ENCODE peak calls at places on chromosomes 4 and X, in ten cellular contexts. N, W, D, X, K, R, H, M, F and I are unnamed samples.

GRCh38 chrX:118221733-118222132 is 105.1 kb upstream of the KLHL13 start:
- DNase-seq in N (no peak), W (no peak), D (no peak), X (no peak), K (no peak), R (no peak), H (no peak), M (no peak), F (no peak), I (no peak)

GRCh38 chr4:83782591-83782990 is 246.7 kb downstream of the GPAT3 start:
- DNase-seq in N (no peak), W (no peak), D (no peak), X (no peak), K (no peak), R (no peak), H (no peak), M (no peak), F (no peak), I (no peak)

GRCh38 chr4:114654607-114655006 is 56.0 kb downstream of the UGT8 start:
- DNase-seq in N (no peak), W (no peak), D (no peak), X (no peak), K (no peak), R (no peak), H (no peak), M (no peak), F (no peak), I (no peak)

GRCh38 chrX:118251251-118251650 is 94.7 kb upstream of the WDR44 start:
- DNase-seq in N (no peak), W (peak; percentile 20), D (no peak), X (no peak), K (peak; percentile 53), R (no peak), H (no peak), M (no peak), F (no peak), I (no peak)

GRCh38 chr4:71941001-71941400 is 90.8 kb upstream of the NPFFR2 start:
- DNase-seq in N (no peak), W (peak; percentile 7), D (no peak), X (no peak), K (no peak), R (no peak), H (peak; percentile 66), M (no peak), F (no peak), I (no peak)

GRCh38 chrX:126785539-126785938 is 34.0 kb upstream of the PRR32 start:
- DNase-seq in N (no peak), W (no peak), D (no peak), X (no peak), K (no peak), R (no peak), H (no peak), M (no peak), F (no peak), I (no peak)

GRCh38 chr4:123386608-123387007 is 10.0 kb upstream of the SPRY1 start:
- DNase-seq in N (no peak), W (peak; percentile 9), D (no peak), X (no peak), K (no peak), R (no peak), H (no peak), M (no peak), F (no peak), I (no peak)

GRCh38 chr4:24754586-24754985 is 40.8 kb upstream of the SOD3 start:
- DNase-seq in N (no peak), W (no peak), D (no peak), X (no peak), K (no peak), R (no peak), H (no peak), M (no peak), F (no peak), I (no peak)

GRCh38 chr4:7630559-7631287 is 196.0 kb upstream of the PSAPL1 start:
- DNase-seq in N (peak; percentile 74), W (peak; percentile 91), D (no peak), X (peak; percentile 62), K (peak; percentile 78), R (peak; percentile 97), H (no peak), M (no peak), F (peak; percentile 62), I (peak; percentile 17)

GRCh38 chr4:137253949-137254348 is 278.3 kb downstream of the PCDH18 start:
- DNase-seq in N (no peak), W (peak; percentile 36), D (no peak), X (no peak), K (peak; percentile 72), R (peak; percentile 1), H (no peak), M (no peak), F (no peak), I (no peak)

GRCh38 chr4:122224348-122224747 is 72.2 kb downstream of the BLTP1 start:
- DNase-seq in N (no peak), W (peak; percentile 31), D (peak; percentile 7), X (no peak), K (peak; percentile 39), R (no peak), H (peak; percentile 40), M (no peak), F (no peak), I (no peak)
- TF ChIP-seq CTCF in N (no peak), W (peak; percentile 60), D (no peak), X (no peak), K (peak; percentile 53), R (peak; percentile 44), H (peak; percentile 37), M (no peak), F (no peak), I (no peak)

GRCh38 chr4:38804654-38805295 is at the start of gene TLR1:
- DNase-seq in N (no peak), W (peak; percentile 14), D (no peak), X (no peak), K (peak; percentile 69), R (no peak), H (peak; percentile 8), M (no peak), F (no peak), I (no peak)

GRCh38 chr4:38802561-38803355 is 1.8 kb downstream of the TLR1 start:
- DNase-seq in N (no peak), W (no peak), D (no peak), X (no peak), K (no peak), R (no peak), H (no peak), M (no peak), F (no peak), I (no peak)

GRCh38 chr4:38800956-38801450 is 3.6 kb downstream of the TLR1 start:
- DNase-seq in N (no peak), W (no peak), D (no peak), X (no peak), K (no peak), R (no peak), H (no peak), M (no peak), F (no peak), I (no peak)

GRCh38 chr4:38805530-38806145 is 1.0 kb upstream of the TLR1 start:
- DNase-seq in N (no peak), W (no peak), D (no peak), X (peak; percentile 29), K (no peak), R (no peak), H (no peak), M (no peak), F (peak; percentile 40), I (no peak)

DNA sequence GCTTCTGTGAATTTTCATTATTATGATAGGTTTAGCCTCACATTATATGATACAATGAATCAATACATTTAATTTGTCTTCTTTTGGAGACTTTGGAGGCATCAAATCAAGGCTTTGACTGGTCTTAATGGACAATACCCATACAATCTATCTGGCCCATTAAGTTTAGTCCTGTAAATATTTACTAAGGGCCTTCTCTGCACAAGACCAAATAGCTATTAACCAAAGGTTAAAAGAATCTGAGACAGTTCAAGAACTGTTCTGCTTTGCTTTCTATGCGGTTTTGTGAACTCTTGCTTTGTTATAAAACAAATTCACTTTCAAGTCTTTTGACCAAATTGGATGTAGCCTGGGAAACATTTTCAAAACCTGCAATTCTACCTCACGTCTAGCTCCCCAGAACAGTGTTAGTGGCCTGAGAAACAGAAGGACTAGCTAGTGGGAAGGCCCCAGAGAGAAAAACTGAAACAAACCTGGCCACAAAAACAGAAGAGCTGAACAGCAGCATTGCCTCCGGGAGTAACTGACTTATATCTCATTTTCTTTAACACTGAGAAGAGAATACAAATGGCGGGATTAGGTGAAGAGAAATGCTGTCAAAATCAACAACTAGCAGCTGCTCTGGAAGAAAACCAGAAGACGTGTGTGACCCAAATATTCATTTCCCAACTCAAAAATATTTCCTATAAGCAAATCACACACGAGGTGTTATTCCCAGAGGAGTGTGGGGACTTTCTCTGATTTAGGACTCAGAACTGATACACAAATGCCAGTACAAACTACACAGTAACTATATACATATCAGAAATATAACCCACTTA is 548 bp downstream of the TLR1 start:
- DNase-seq in N (no peak), W (no peak), D (no peak), X (no peak), K (no peak), R (no peak), H (no peak), M (no peak), F (no peak), I (no peak)
- H3K27ac ChIP-seq in N (peak overlapping the region; percentile 90), W (no peak overlapping the region), D (peak overlapping the region; percentile 48), X (peak overlapping the region; percentile 68), K (no peak overlapping the region), R (no peak overlapping the region), H (no peak overlapping the region), M (peak overlapping the region; percentile 51), F (no peak overlapping the region), I (peak overlapping the region; percentile 82)

DNA sequence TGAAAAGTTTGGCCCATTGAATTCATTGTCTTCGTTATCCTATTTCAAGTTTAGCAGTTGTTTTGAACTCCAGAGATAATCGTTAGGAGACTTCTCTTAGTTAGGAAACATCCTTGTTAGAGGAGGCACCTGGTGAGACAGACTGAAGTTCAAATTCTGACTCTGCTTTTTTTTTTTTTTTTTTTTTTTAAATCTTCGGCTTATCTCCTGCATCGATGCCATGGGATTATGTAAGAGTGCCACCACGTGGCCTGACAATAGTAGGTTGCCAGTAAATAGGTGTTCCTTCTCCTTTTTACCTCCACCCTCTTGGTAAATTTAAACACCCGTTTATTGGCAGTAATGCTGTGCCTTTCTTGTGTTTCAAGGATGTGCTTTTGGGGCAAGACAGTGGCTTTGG is 149.3 kb downstream of the SOWAHB start:
- DNase-seq in N (no peak), W (peak; percentile 36), D (no peak), X (no peak), K (peak; percentile 59), R (no peak), H (no peak), M (no peak), F (peak; percentile 72), I (peak; percentile 42)
- TF ChIP-seq CTCF in N (no peak), W (peak; percentile 49), D (no peak), X (no peak), K (no peak), R (peak; percentile 35), H (peak; percentile 20), M (no peak), F (no peak), I (peak; percentile 8)

DNA sequence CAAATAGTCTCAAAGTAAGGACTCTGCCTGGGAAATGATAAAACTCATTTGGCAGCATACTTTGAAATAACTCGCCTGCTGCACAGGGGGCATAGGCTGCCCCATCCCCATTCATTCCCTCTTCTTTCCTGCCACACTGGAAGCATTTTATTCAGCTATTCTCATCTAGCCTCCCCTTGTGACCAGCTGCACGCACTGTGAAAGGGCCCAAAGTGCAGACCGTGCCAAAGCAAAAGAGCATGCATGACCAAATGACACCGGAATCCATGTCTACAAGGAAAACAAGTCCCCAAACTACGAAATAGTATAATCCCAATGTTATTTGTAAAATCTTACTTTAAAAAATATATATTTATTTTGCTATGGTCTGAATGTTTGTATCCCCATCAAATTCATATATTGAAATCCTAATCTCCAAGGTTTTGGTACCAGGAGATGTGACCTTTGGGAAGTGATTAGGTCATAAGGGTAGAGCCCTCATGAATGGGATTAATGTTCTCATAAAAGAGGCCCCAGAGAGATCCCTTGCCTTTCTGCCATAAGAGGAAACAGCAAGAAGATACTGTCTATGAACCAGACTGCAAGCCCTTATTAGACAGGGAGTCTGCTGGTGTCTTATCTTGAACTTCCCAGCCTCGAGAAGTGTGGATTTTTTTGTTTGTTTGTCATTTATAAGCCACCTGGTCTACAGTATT is 77.3 kb upstream of the PRSS48 start:
- DNase-seq in N (peak; percentile 23), W (no peak), D (no peak), X (no peak), K (no peak), R (no peak), H (no peak), M (no peak), F (no peak), I (no peak)
- H3K27ac ChIP-seq in N (peak overlapping the region; percentile 63), W (no peak overlapping the region), D (no peak overlapping the region), X (peak overlapping the region; percentile 75), K (no peak overlapping the region), R (peak overlapping the region; percentile 42), H (peak overlapping the region; percentile 25), M (peak overlapping the region; percentile 23), F (no peak overlapping the region), I (no peak overlapping the region)